ENCODE peak calls at places on chromosome 6, in four cellular contexts. S, B, F and P are unnamed samples.

GRCh38 chr6:110517601-110518280 is 41.3 kb upstream of the SLC22A16 start:
- DNase-seq in S (no peak), B (no peak), F (no peak), P (no peak)

GRCh38 chr6:71238351-71238750 is 50.3 kb upstream of the OGFRL1 start:
- DNase-seq in S (no peak), B (no peak), F (no peak), P (no peak)

GRCh38 chr6:142008016-142008735 is 124.5 kb upstream of the GJE1 start:
- DNase-seq in S (no peak), B (no peak), F (no peak), P (no peak)

GRCh38 chr6:3706547-3707467 is 44.7 kb downstream of the PXDC1 start:
- DNase-seq in S (no peak), B (no peak), F (no peak), P (no peak)

GRCh38 chr6:13281630-13282156 is 46.6 kb downstream of the TBC1D7 start:
- DNase-seq in S (no peak), B (no peak), F (no peak), P (no peak)

GRCh38 chr6:16694789-16695188 is 66.5 kb downstream of the ATXN1 start:
- DNase-seq in S (no peak), B (no peak), F (no peak), P (peak)

GRCh38 chr6:225121-225721 is 67.1 kb upstream of the DUSP22 start:
- DNase-seq in S (no peak), B (peak), F (no peak), P (peak)

GRCh38 chr6:38137609-38138008 is 318.1 kb downstream of the ZFAND3 start:
- DNase-seq in S (no peak), B (no peak), F (no peak), P (no peak)

GRCh38 chr6:166045173-166045957 is 122.3 kb downstream of the TBXT start:
- DNase-seq in S (no peak), B (no peak), F (no peak), P (no peak)

GRCh38 chr6:107205062-107205461 is 89.7 kb upstream of the BEND3 start:
- DNase-seq in S (no peak), B (no peak), F (no peak), P (no peak)

GRCh38 chr6:85323435-85324040 is 126.3 kb upstream of the NT5E start:
- DNase-seq in S (peak), B (peak), F (peak), P (peak)

GRCh38 chr6:165960692-165961091 is 207.0 kb downstream of the TBXT start:
- DNase-seq in S (no peak), B (no peak), F (no peak), P (no peak)

GRCh38 chr6:118283759-118284158 is 264.3 kb upstream of the PLN start:
- DNase-seq in S (peak), B (no peak), F (no peak), P (no peak)

GRCh38 chr6:44856495-44856878 is 469.0 kb downstream of the CDC5L start:
- DNase-seq in S (no peak), B (no peak), F (no peak), P (no peak)

GRCh38 chr6:34982424-34982852 is 93.4 kb downstream of the ANKS1A start:
- DNase-seq in S (peak), B (no peak), F (no peak), P (peak)

GRCh38 chr6:37979392-37980221 is 160.1 kb downstream of the ZFAND3 start:
- DNase-seq in S (no peak), B (no peak), F (no peak), P (no peak)

GRCh38 chr6:155121699-155122098 is 126.6 kb downstream of the TIAM2 start:
- DNase-seq in S (no peak), B (no peak), F (no peak), P (no peak)

GRCh38 chr6:46323966-46324622 is 153.3 kb upstream of the ENPP5 start:
- DNase-seq in S (no peak), B (no peak), F (no peak), P (no peak)

GRCh38 chr6:71676298-71676697 is 210.1 kb upstream of the RIMS1 start:
- DNase-seq in S (no peak), B (no peak), F (no peak), P (no peak)

GRCh38 chr6:13005994-13006393 is 289.4 kb downstream of the PHACTR1 start:
- DNase-seq in S (no peak), B (no peak), F (no peak), P (no peak)

GRCh38 chr6:125952764-125953501 is 3.6 kb upstream of the HINT3 start:
- DNase-seq in S (no peak), B (no peak), F (no peak), P (peak)
- TF ChIP-seq SPI1 in S (no peak), B (no peak), F (no peak), P (no peak)

GRCh38 chr6:167683028-167683862 is 143.5 kb upstream of the AFDN start:
- DNase-seq in S (no peak), B (no peak), F (no peak), P (no peak)
- TF ChIP-seq SPI1 in S (no peak), B (no peak), F (no peak), P (no peak)

GRCh38 chr6:94389218-94389617 is 969.9 kb upstream of the EPHA7 start:
- DNase-seq in S (no peak), B (no peak), F (no peak), P (no peak)
- TF ChIP-seq SPI1 in S (no peak), B (no peak), F (no peak), P (no peak)

GRCh38 chr6:36656441-36656840 is 22.1 kb upstream of the CDKN1A start:
- DNase-seq in S (no peak), B (no peak), F (no peak), P (no peak)

GRCh38 chr6:36660771-36661471 is 17.6 kb upstream of the CDKN1A start:
- DNase-seq in S (peak), B (no peak), F (no peak), P (no peak)

GRCh38 chr6:36657942-36658544 is 20.5 kb upstream of the CDKN1A start:
- DNase-seq in S (no peak), B (no peak), F (no peak), P (no peak)

GRCh38 chr6:36657265-36657664 is 21.2 kb upstream of the CDKN1A start:
- DNase-seq in S (no peak), B (no peak), F (no peak), P (no peak)

GRCh38 chr6:36659271-36659670 is 19.2 kb upstream of the CDKN1A start:
- DNase-seq in S (no peak), B (no peak), F (no peak), P (no peak)
- TF ChIP-seq SPI1 in S (no peak), B (no peak), F (no peak), P (no peak)

DNA sequence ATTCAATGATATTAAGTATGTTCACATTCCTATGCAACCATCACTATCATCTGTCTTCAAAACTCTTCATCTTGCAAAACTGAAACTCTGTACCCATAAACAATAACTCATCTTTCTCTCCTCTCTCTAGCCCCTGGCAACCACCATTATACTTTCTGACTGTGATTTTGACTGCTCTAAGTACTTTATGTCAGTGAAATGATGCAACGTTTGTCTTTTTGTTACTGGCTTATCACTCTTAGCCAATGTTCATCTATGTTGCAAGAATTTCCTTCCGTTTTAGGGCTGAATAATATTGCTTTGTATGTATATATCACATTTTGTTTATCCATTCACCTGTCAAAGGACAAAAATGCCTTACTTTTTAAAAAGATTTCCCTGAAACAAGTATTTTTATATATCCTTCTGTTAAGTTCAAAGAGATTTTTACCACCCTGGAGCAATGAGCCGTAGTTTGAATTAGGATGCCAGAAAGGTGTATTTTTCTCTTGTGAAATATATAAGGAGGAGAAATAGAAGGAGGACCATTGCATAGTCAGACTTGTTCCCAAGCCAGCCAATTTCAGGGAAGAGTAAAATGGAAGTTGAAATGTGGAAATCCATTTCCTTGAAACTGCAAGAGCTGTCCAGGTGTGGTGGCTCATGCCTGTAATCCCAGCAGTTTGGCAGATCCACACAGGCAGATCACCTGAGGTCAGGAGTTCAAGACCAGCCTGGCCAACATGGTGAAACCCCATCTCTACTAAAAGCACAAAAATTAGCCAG is 4.0 kb upstream of the CGAS start:
- DNase-seq in S (no peak), B (no peak), F (no peak), P (peak)
- TF ChIP-seq SPI1 in S (no peak), B (no peak), F (no peak), P (no peak)

DNA sequence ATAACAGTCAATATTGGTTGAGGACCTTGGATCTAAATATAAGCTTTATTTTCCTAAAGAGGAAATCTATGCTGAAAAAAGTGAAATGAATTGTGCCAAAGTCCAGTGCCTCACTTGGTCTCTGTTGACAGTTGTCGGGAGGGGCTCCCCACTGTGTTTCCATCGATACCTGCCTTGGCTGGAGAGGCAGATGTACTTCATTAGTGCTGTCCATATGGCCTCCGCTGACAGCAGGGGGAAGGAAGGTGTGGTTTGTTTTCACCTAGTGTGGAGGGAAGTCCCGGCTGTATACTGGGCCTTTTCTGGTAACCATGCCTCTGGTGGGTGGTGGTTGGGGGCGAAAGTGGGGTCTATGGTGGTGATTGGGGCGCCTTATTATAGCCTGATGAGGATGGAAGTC is 42.7 kb downstream of the CD2AP start:
- DNase-seq in S (no peak), B (no peak), F (no peak), P (no peak)
- TF ChIP-seq SPI1 in S (no peak), B (no peak), F (no peak), P (no peak)

GRCh38 chr6:36959555-36960250 is 5.2 kb downstream of the PI16 start:
- DNase-seq in S (no peak), B (no peak), F (no peak), P (no peak)
- TF ChIP-seq SPI1 in S (no peak), B (no peak), F (no peak), P (no peak)

GRCh38 chr6:10720229-10720959 is 2.5 kb upstream of the TMEM14C start:
- DNase-seq in S (no peak), B (no peak), F (peak), P (no peak)
- TF ChIP-seq SPI1 in S (no peak), B (no peak), F (no peak), P (no peak)